ENCODE peak calls at places on chromosome 5, in ten cellular contexts. N is left ventricle myocardium inferior; Q is CD4-positive, CD25-positive, alpha-beta regulatory T cell; H is heart left ventricle; P is cardiac fibroblast; D is astrocyte of the spinal cord; K is esophagus squamous epithelium; Y is tibial artery; V is mesendoderm; I is prostate gland. M is an unnamed sample.
A peak's percentile ranks its signal among the peaks of the same experiment; 100 is the strongest.

GRCh38 chr5:128782446-128782845 is 182.8 kb upstream of the SLC27A6 start:
- DNase-seq in N (peak; percentile 40), Q (no peak), H (peak; percentile 72), P (peak; percentile 91), D (peak; percentile 94), K (no peak), Y (peak; percentile 78), V (no peak), I (peak; percentile 71), M (no peak)

GRCh38 chr5:53037141-53037859 is 48.1 kb downstream of the ITGA2 start:
- DNase-seq in N (no peak), Q (no peak), H (no peak), P (peak; percentile 76), D (peak; percentile 72), K (no peak), Y (no peak), V (no peak), I (no peak), M (peak; percentile 98)

GRCh38 chr5:59042201-59042600 is 459.3 kb downstream of the RAB3C start:
- DNase-seq in N (no peak), Q (no peak), H (no peak), P (peak; percentile 63), D (peak; percentile 80), K (no peak), Y (no peak), V (no peak), I (no peak), M (no peak)

GRCh38 chr5:132386644-132387286 is 17.3 kb downstream of the SLC22A5 start:
- DNase-seq in N (peak; percentile 71), Q (peak; percentile 81), H (peak; percentile 75), P (peak; percentile 84), D (peak; percentile 74), K (no peak), Y (peak; percentile 74), V (peak; percentile 72), I (peak; percentile 68), M (peak; percentile 44)

GRCh38 chr5:115450741-115451140 is 93.8 kb downstream of the FEM1C start:
- DNase-seq in N (no peak), Q (no peak), H (no peak), P (peak; percentile 91), D (peak; percentile 65), K (no peak), Y (no peak), V (no peak), I (no peak), M (no peak)

GRCh38 chr5:86411596-86411995 is 206.1 kb upstream of the COX7C start:
- DNase-seq in N (no peak), Q (no peak), H (no peak), P (no peak), D (no peak), K (no peak), Y (no peak), V (no peak), I (no peak), M (no peak)

GRCh38 chr5:126009566-126009965 is 413.6 kb upstream of the GRAMD2B start:
- DNase-seq in N (no peak), Q (no peak), H (no peak), P (no peak), D (no peak), K (no peak), Y (no peak), V (peak; percentile 74), I (no peak), M (no peak)

GRCh38 chr5:166845044-166845443 is 1446.4 kb upstream of the WWC1 start:
- DNase-seq in N (no peak), Q (no peak), H (no peak), P (peak; percentile 10), D (no peak), K (no peak), Y (no peak), V (peak; percentile 33), I (no peak), M (no peak)

GRCh38 chr5:102778478-102778877 is 23.4 kb downstream of the PAM start:
- DNase-seq in N (no peak), Q (no peak), H (no peak), P (peak; percentile 67), D (peak; percentile 87), K (no peak), Y (no peak), V (no peak), I (no peak), M (no peak)

GRCh38 chr5:35878079-35878478 is 21.4 kb downstream of the IL7R start:
- DNase-seq in N (no peak), Q (no peak), H (no peak), P (no peak), D (no peak), K (no peak), Y (no peak), V (no peak), I (no peak), M (no peak)

GRCh38 chr5:35880166-35880565 is 23.5 kb downstream of the IL7R start:
- DNase-seq in N (no peak), Q (no peak), H (no peak), P (no peak), D (no peak), K (no peak), Y (no peak), V (no peak), I (no peak), M (no peak)

GRCh38 chr5:35881758-35882157 is 25.1 kb downstream of the IL7R start:
- DNase-seq in N (no peak), Q (no peak), H (no peak), P (no peak), D (no peak), K (no peak), Y (no peak), V (no peak), I (no peak), M (no peak)

GRCh38 chr5:35877655-35878054 is 21.0 kb downstream of the IL7R start:
- DNase-seq in N (no peak), Q (no peak), H (no peak), P (no peak), D (peak; percentile 12), K (no peak), Y (no peak), V (no peak), I (no peak), M (no peak)

DNA sequence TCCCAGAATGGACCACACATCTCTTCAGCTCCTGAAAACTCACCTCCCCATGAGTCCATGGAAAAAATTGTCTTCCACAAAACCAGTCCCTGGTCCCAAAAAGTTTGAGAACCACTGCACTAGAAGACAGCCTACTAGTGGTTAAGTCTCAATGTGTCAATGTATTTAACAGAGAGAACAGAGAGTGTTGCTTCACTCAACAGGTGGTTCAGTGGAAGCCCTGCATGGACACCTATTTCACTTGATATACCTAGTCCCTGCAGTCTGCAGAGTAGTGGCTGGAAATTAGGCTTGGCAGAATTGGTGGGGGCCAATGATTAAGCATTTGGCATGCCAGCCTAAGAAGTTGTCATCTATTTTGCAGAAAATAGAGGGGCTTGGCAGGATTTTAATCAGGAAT is 23.0 kb downstream of the IL7R start:
- DNase-seq in N (no peak), Q (no peak), H (no peak), P (no peak), D (no peak), K (no peak), Y (no peak), V (no peak), I (no peak), M (no peak)
- H3K4me3 ChIP-seq in N (no peak overlapping the region), Q (no peak overlapping the region), H (no peak overlapping the region), P (no peak overlapping the region), D (no peak overlapping the region), K (no peak overlapping the region), Y (no peak overlapping the region), V (no peak overlapping the region), I (no peak overlapping the region), M (no peak overlapping the region)

DNA sequence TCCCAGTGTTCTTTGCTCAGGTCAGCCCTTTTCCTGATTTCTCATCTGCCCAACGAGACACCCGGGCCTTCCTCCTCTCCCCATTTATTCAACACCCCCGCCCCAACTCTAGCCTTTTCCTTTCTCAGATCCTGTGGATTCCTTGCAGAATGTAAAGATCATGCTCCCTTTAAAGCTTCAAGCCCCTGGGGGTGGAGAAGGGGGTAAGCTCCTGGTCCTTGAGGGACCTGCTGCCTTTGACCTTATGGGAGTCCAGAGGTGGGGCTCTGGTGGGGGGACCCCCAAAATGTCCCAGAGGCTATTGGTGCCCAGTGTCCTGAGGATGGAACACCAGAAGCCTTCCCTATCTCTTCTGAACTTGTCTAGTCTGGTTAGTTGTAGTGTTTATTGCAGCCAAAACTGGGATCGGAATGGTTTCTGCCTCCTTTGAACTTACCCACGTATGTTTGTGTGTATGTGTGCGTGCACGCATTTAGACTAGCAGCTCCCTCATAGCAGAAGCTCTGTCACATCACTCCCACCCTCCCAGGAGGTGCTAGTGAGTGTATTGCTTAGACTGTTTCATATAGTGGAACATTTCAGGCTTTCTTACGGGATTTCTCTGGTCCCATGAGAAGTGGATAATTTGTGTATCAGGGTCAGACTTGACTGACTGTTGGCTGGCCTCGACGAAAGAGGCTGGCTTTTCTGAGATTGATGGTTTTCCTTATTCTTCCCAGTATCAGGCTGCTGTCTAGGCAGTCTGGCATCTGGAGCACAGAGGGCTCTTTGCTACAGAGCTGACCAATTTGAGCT is 1.1 kb downstream of the GALNT10 start:
- DNase-seq in N (no peak), Q (no peak), H (peak; percentile 35), P (peak; percentile 59), D (peak; percentile 34), K (no peak), Y (no peak), V (no peak), I (no peak), M (no peak)
- H3K4me3 ChIP-seq in N (peak overlapping the region; percentile 95), Q (peak overlapping the region; percentile 97), H (peak overlapping the region; percentile 98), P (peak overlapping the region; percentile 68), D (peak overlapping the region; percentile 68), K (peak overlapping the region; percentile 85), Y (peak overlapping the region; percentile 78), V (no peak overlapping the region), I (peak overlapping the region; percentile 80), M (peak overlapping the region; percentile 94)

GRCh38 chr5:177309351-177310191 is 2.1 kb downstream of the MXD3 start:
- DNase-seq in N (peak; percentile 66), Q (peak; percentile 72), H (peak; percentile 66), P (peak; percentile 75), D (peak; percentile 67), K (no peak), Y (no peak), V (peak; percentile 96), I (peak; percentile 65), M (peak; percentile 69)
- H3K4me3 ChIP-seq in N (no peak overlapping the region), Q (no peak overlapping the region), H (no peak overlapping the region), P (no peak overlapping the region), D (no peak overlapping the region), K (no peak overlapping the region), Y (no peak overlapping the region), V (no peak overlapping the region), I (no peak overlapping the region), M (no peak overlapping the region)

DNA sequence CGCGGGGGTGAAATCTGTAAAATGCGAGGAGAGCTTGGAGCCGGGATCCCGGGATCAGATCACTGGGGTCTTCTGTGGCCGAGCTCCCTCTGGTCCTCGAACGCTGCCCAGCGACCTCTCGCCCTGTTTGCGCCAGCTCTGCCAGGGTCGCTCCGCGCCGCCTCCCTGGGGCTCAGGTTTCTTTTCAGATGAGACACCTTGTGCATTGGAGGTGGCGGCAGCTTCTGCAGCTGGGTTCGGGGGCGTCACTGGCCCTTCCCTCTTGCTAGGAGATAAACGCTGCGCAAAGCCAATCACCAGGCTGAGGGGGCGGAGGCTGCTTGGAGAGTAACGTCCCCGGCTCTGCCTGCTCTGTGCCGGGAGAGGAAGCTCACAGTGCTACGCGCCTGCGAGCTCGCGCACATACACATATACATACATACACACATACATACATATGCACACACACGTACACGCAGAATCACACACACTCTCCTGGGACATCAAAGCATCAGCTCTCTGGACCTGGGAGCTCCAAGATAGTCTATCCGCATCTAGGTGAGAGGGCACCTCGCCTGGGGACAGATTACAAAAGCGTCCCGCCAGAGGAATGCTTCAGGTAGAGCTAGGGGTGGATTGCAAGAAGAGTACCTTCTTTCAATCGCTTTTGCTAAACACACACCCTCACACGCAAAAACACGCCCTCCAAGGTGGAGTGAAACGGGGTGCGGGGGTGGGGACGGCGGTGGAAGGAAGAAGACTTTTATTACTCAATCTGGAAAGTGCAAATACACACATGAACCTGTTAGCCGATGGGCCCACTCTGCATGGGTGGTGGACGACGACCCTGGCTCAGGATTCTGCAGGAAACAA is at the start of gene ST8SIA4:
- DNase-seq in N (peak; percentile 87), Q (peak; percentile 90), H (peak; percentile 90), P (peak; percentile 65), D (peak; percentile 79), K (peak; percentile 83), Y (peak; percentile 81), V (peak; percentile 94), I (peak; percentile 36), M (peak; percentile 72)
- H3K4me3 ChIP-seq in N (peak within 1 kb of the TSS; percentile 70), Q (peak within 1 kb of the TSS; percentile 99), H (peak within 1 kb of the TSS; percentile 61), P (peak within 1 kb of the TSS; percentile 53), D (peak within 1 kb of the TSS; percentile 69), K (peak within 1 kb of the TSS; percentile 45), Y (peak within 1 kb of the TSS; percentile 50), V (peak within 1 kb of the TSS; percentile 55), I (peak within 1 kb of the TSS; percentile 20), M (peak within 1 kb of the TSS; percentile 54)